ENCODE peak calls at places on chromosomes 7 and 10, in five cellular contexts. M, J, T, A and B are unnamed samples.
A peak's percentile ranks its signal among the peaks of the same experiment; 100 is the strongest.

GRCh38 chr10:115857856-115858255 is 415.1 kb downstream of the GFRA1 start:
- DNase-seq in M (no peak), J (no peak), T (no peak), A (peak; percentile 97), B (no peak)

GRCh38 chr7:33191326-33191725 is 62.0 kb downstream of the BBS9 start:
- DNase-seq in M (no peak), J (no peak), T (no peak), A (peak; percentile 19), B (no peak)

GRCh38 chr7:137772221-137772620 is 74.6 kb downstream of the DGKI start:
- DNase-seq in M (no peak), J (no peak), T (no peak), A (no peak), B (no peak)

GRCh38 chr7:79011921-79012320 is 441.5 kb downstream of the MAGI2 start:
- DNase-seq in M (no peak), J (no peak), T (no peak), A (no peak), B (no peak)

GRCh38 chr7:129343099-129343700 is 91.0 kb upstream of the STRIP2 start:
- DNase-seq in M (peak; percentile 52), J (no peak), T (no peak), A (peak; percentile 51), B (peak; percentile 36)

GRCh38 chr10:127343831-127344230 is 147.4 kb upstream of the INSYN2A start:
- DNase-seq in M (no peak), J (no peak), T (no peak), A (no peak), B (no peak)

GRCh38 chr7:136348542-136348941 is 371.4 kb upstream of the MTPN start:
- DNase-seq in M (no peak), J (no peak), T (no peak), A (no peak), B (no peak)

GRCh38 chr7:46616636-46617035 is 695.6 kb upstream of the IGFBP3 start:
- DNase-seq in M (peak; percentile 39), J (no peak), T (no peak), A (peak; percentile 49), B (no peak)

GRCh38 chr10:52525761-52526160 is 211.7 kb downstream of the DKK1 start:
- DNase-seq in M (no peak), J (no peak), T (no peak), A (peak; percentile 8), B (no peak)